ENCODE peak calls at places on chromosomes 5 and 9, in seven cellular contexts. E, H, Q, S, Z, Y and V are unnamed samples.

GRCh38 chr9:100505564-100506159 is 32.7 kb downstream of the TMEFF1 start:
- DNase-seq in E (peak), H (peak), Q (peak), S (peak), Z (peak), Y (no peak), V (peak)

GRCh38 chr5:156460496-156460895 is 133.5 kb downstream of the SGCD start:
- DNase-seq in E (no peak), H (no peak), Q (no peak), S (no peak), Z (no peak), Y (no peak), V (no peak)

GRCh38 chr5:52771343-52772039 is 16.2 kb upstream of the ITGA1 start:
- DNase-seq in E (no peak), H (no peak), Q (no peak), S (no peak), Z (no peak), Y (no peak), V (no peak)

GRCh38 chr9:8760000-8760767 is 960.6 kb upstream of the DMAC1 start:
- DNase-seq in E (no peak), H (no peak), Q (no peak), S (no peak), Z (no peak), Y (no peak), V (no peak)

GRCh38 chr5:178490935-178491632 is 99.1 kb downstream of the COL23A1 start:
- DNase-seq in E (no peak), H (no peak), Q (no peak), S (no peak), Z (no peak), Y (no peak), V (no peak)

GRCh38 chr9:133945314-133945975 is 46.7 kb downstream of the VAV2 start:
- DNase-seq in E (peak), H (peak), Q (no peak), S (no peak), Z (peak), Y (peak), V (no peak)

GRCh38 chr5:40220260-40220659 is 459.5 kb upstream of the PTGER4 start:
- DNase-seq in E (no peak), H (no peak), Q (no peak), S (no peak), Z (no peak), Y (no peak), V (no peak)

GRCh38 chr5:132473019-132473531 is 17.5 kb downstream of the IRF1 start:
- DNase-seq in E (peak), H (peak), Q (no peak), S (peak), Z (no peak), Y (no peak), V (no peak)

GRCh38 chr9:82140471-82140870 is 151.9 kb downstream of the SPATA31D1 start:
- DNase-seq in E (no peak), H (no peak), Q (no peak), S (no peak), Z (no peak), Y (no peak), V (no peak)

GRCh38 chr9:130478731-130479575 is 34.2 kb downstream of the ASS1 start:
- DNase-seq in E (no peak), H (no peak), Q (peak), S (no peak), Z (no peak), Y (no peak), V (no peak)

GRCh38 chr9:19922476-19923118 is 133.8 kb upstream of the SLC24A2 start:
- DNase-seq in E (no peak), H (no peak), Q (peak), S (no peak), Z (peak), Y (peak), V (no peak)

GRCh38 chr9:72476617-72477375 is 44.6 kb upstream of the TMC1 start:
- DNase-seq in E (no peak), H (no peak), Q (no peak), S (peak), Z (no peak), Y (no peak), V (no peak)

GRCh38 chr9:14326264-14326826 is 12.4 kb upstream of the NFIB start:
- DNase-seq in E (peak), H (no peak), Q (no peak), S (no peak), Z (no peak), Y (no peak), V (no peak)

GRCh38 chr5:172127581-172127980 is 60.4 kb downstream of the STK10 start:
- DNase-seq in E (no peak), H (no peak), Q (no peak), S (no peak), Z (no peak), Y (no peak), V (no peak)

GRCh38 chr5:172119921-172120688 is 67.9 kb downstream of the STK10 start:
- DNase-seq in E (no peak), H (no peak), Q (no peak), S (no peak), Z (no peak), Y (no peak), V (no peak)

GRCh38 chr5:172117977-172118701 is 69.9 kb downstream of the STK10 start:
- DNase-seq in E (no peak), H (no peak), Q (no peak), S (no peak), Z (no peak), Y (no peak), V (no peak)

GRCh38 chr5:172118891-172119290 is 69.1 kb downstream of the STK10 start:
- DNase-seq in E (no peak), H (no peak), Q (no peak), S (no peak), Z (no peak), Y (no peak), V (no peak)

GRCh38 chr5:172123269-172123692 is 64.7 kb downstream of the STK10 start:
- DNase-seq in E (no peak), H (peak), Q (no peak), S (peak), Z (peak), Y (no peak), V (peak)
- TF ChIP-seq CTCF in E (no peak), H (peak), Q (no peak), S (no peak), Z (no peak), Y (peak), V (peak)

GRCh38 chr9:136328011-136328621 is 777 bp downstream of the GPSM1 start:
- DNase-seq in E (no peak), H (no peak), Q (no peak), S (no peak), Z (peak), Y (no peak), V (no peak)
- H3K27ac ChIP-seq in E (no peak), H (peak), Q (peak), S (peak), Z (peak), Y (peak), V (peak)

GRCh38 chr9:125888220-125888619 is 141.0 kb downstream of the PBX3 start:
- DNase-seq in E (no peak), H (no peak), Q (no peak), S (no peak), Z (no peak), Y (no peak), V (no peak)
- H3K4me3 ChIP-seq in E (no peak), H (no peak), Q (no peak), S (no peak), Z (no peak), Y (no peak), V (no peak)

DNA sequence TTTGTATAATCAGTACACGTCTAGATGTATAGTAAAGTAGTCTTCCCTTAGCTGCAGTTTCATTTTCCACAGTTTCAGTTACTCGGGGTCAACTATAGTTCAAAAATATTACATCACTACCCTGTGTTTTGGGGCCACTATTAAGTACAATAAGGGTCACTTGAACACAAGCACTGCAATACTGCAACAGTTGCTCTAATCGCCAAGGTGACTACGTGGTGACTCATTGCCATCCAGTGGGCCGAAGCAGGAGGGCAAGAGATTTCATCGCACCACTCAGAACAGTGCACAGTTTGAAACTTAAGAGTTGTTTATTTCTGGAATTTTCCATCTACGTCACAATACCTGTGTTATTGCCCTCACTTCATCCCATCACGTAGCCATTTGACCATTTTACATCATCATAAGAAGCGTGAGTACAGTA is at the start of gene ARL14EPL:
- DNase-seq in E (no peak), H (peak), Q (peak), S (no peak), Z (no peak), Y (no peak), V (no peak)
- TF ChIP-seq CTCF in E (no peak), H (peak), Q (peak), S (no peak), Z (no peak), Y (no peak), V (no peak)